ENCODE peak calls at places on chromosomes 7 and 10, in five cellular contexts. S, Z, Y, Q and C are unnamed samples.

GRCh38 chr10:132107211-132107946 is 41.6 kb downstream of the JAKMIP3 start:
- DNase-seq in S (no peak), Y (no peak), Q (no peak), Z (no peak), C (no peak)

GRCh38 chr7:133863362-133864061 is 263.6 kb upstream of the LRGUK start:
- DNase-seq in S (no peak), Y (no peak), Q (no peak), Z (no peak), C (no peak)

GRCh38 chr7:122675011-122675410 is 23.9 kb downstream of the RNF133 start:
- DNase-seq in Y (no peak), Q (peak; percentile 13), S (no peak), Z (no peak), C (no peak)

GRCh38 chr10:126235091-126235978 is 152.9 kb downstream of the ADAM12 start:
- DNase-seq in S (no peak), Z (no peak), Q (no peak), Y (peak; percentile 37), C (no peak)

GRCh38 chr10:114962441-114962840 is 24.4 kb downstream of the TRUB1 start:
- DNase-seq in Q (no peak), S (no peak), Z (no peak), Y (no peak), C (no peak)

GRCh38 chr7:17528636-17529035 is 230.2 kb downstream of the AHR start:
- DNase-seq in S (no peak), Q (peak; percentile 7), Y (peak; percentile 62), Z (no peak), C (no peak)

GRCh38 chr10:7102557-7103349 is 308.1 kb downstream of the SFMBT2 start:
- DNase-seq in S (no peak), Y (no peak), Z (no peak), Q (no peak), C (no peak)

GRCh38 chr7:102387064-102387463 is 9.1 kb upstream of the PRKRIP1 start:
- DNase-seq in Z (no peak), Y (no peak), Q (no peak), S (no peak), C (no peak)

GRCh38 chr7:49866076-49866735 is 92.8 kb downstream of the VWC2 start:
- DNase-seq in Q (no peak), Z (no peak), Y (no peak), S (no peak), C (no peak)

GRCh38 chr10:132230557-132231210 is 43.9 kb downstream of the DPYSL4 start:
- DNase-seq in S (no peak), Z (no peak), Q (no peak), Y (no peak), C (no peak)

GRCh38 chr10:98589007-98589406 is 142.3 kb upstream of the HPS1 start:
- DNase-seq in Z (no peak), Y (peak; percentile 55), S (no peak), Q (peak; percentile 25), C (no peak)

GRCh38 chr7:17298840-17299476 is 506 bp downstream of the AHR start:
- DNase-seq in S (peak; percentile 66), Y (peak; percentile 69), Z (peak; percentile 67), Q (peak; percentile 58), C (no peak)

GRCh38 chr10:23505797-23506465 is 67.1 kb downstream of the OTUD1 start:
- DNase-seq in Y (no peak), Q (no peak), S (no peak), Z (no peak), C (no peak)

GRCh38 chr7:1694981-1695511 is 25.0 kb downstream of the ELFN1 start:
- DNase-seq in Y (no peak), S (peak; percentile 11), Q (no peak), Z (no peak), C (no peak)

GRCh38 chr7:158569858-158570239 is 17.8 kb downstream of the PTPRN2 start:
- DNase-seq in Z (no peak), Q (no peak), S (peak; percentile 63), Y (no peak), C (no peak)

GRCh38 chr7:11552676-11553075 is 279.3 kb downstream of the THSD7A start:
- DNase-seq in S (no peak), Q (no peak), Y (no peak), Z (no peak), C (no peak)

GRCh38 chr10:84543948-84544347 is 215.6 kb downstream of the CCSER2 start:
- DNase-seq in Z (no peak), Q (peak; percentile 14), Y (peak; percentile 36), S (no peak), C (no peak)

GRCh38 chr7:108167460-108167859 is 37.3 kb upstream of the LAMB4 start:
- DNase-seq in S (no peak), Y (no peak), Z (no peak), Q (no peak), C (no peak)

GRCh38 chr7:128352138-128352537 is 8.4 kb upstream of the RBM28 start:
- DNase-seq in Y (no peak), S (peak; percentile 88), Q (no peak), Z (no peak), C (no peak)

GRCh38 chr10:88582806-88583583 is at the start of gene RNLS:
- DNase-seq in Q (peak; percentile 62), Y (peak; percentile 52), S (peak; percentile 74), Z (peak; percentile 66), C (no peak)

GRCh38 chr10:127414024-127414423 is 135.1 kb upstream of the NPS start:
- DNase-seq in Q (no peak), S (no peak), Y (no peak), Z (no peak), C (no peak)

GRCh38 chr7:105656922-105657521 is 75.7 kb upstream of the EFCAB10 start:
- DNase-seq in Z (peak; percentile 73), S (peak; percentile 88), Q (peak; percentile 28), Y (peak; percentile 50), C (no peak)

GRCh38 chr7:98619450-98620321 is 2.6 kb downstream of the NPTX2 start:
- DNase-seq in Y (no peak), Z (no peak), S (peak; percentile 47), Q (no peak), C (no peak)

GRCh38 chr7:76077435-76077834 is 29.5 kb downstream of the MDH2 start:
- DNase-seq in Z (no peak), S (no peak), Y (peak; percentile 39), Q (peak; percentile 37), C (no peak)

GRCh38 chr7:36661135-36661840 is 63.0 kb downstream of the AOAH start:
- DNase-seq in Y (peak; percentile 67), Q (peak; percentile 61), S (no peak), Z (no peak), C (no peak)

GRCh38 chr10:436013-436697 is 253.3 kb downstream of the DIP2C start:
- DNase-seq in Y (no peak), Q (no peak), Z (no peak), S (peak; percentile 54), C (peak; percentile 86)

GRCh38 chr10:69656719-69657269 is 26.7 kb downstream of the FAM241B start:
- DNase-seq in Y (no peak), S (no peak), Z (no peak), Q (no peak), C (no peak)